ENCODE peak calls at places on chromosomes 11 and 22, in six cellular contexts. X is stomach; L is EH; D is LoVo; R is GM23248; V is stimulated activated CD8-positive, alpha-beta memory T cell treated with anti-CD3 and anti-CD28 coated beads, Interleukin-7, amount 100 ng/mL, for 24 hours. I is an unnamed sample.

GRCh38 chr11:69071956-69072355 is 23.2 kb downstream of the TPCN2 start:
- DNase-seq in L (no peak), R (no peak), V (no peak), D (no peak), X (no peak), I (no peak)

GRCh38 chr22:23289851-23290724 is 109.8 kb downstream of the BCR start:
- DNase-seq in X (peak), D (peak), R (peak), L (peak), V (peak), I (peak)

GRCh38 chr11:10405858-10406592 is 49.0 kb upstream of the AMPD3 start:
- DNase-seq in X (peak), L (peak), D (peak), R (peak), V (peak), I (peak)

GRCh38 chr22:21778705-21779363 is 43.2 kb upstream of the YPEL1 start:
- DNase-seq in R (peak), X (peak), D (no peak), V (no peak), L (peak), I (peak)

GRCh38 chr11:72069787-72070251 is 10.5 kb downstream of the NUMA1 start:
- DNase-seq in V (no peak), X (peak), D (peak), R (peak), L (peak), I (peak)

GRCh38 chr11:94134651-94135512 is 6.2 kb downstream of the PANX1 start:
- DNase-seq in V (no peak), X (peak), R (peak), L (peak), D (peak), I (peak)

GRCh38 chr22:37464181-37464580 is 22.0 kb downstream of the MFNG start:
- DNase-seq in V (no peak), X (no peak), R (no peak), D (no peak), L (no peak), I (no peak)

GRCh38 chr11:35136311-35136710 is 2.7 kb upstream of the CD44 start:
- DNase-seq in V (no peak), L (no peak), R (no peak), D (no peak), X (no peak), I (no peak)

GRCh38 chr22:44351037-44351436 is 38.3 kb upstream of the SHISAL1 start:
- DNase-seq in R (no peak), L (no peak), V (no peak), X (no peak), D (no peak), I (peak)

GRCh38 chr22:19902245-19902699 is 39.3 kb upstream of the COMT start:
- DNase-seq in D (no peak), X (no peak), L (no peak), R (no peak), V (no peak), I (no peak)

GRCh38 chr22:48431014-48431413 is 1396.7 kb downstream of the BRD1 start:
- DNase-seq in R (no peak), V (no peak), D (no peak), L (no peak), X (no peak), I (no peak)

GRCh38 chr22:49483281-49483905 is 344.3 kb downstream of the BRD1 start:
- DNase-seq in X (no peak), R (no peak), D (no peak), V (no peak), L (no peak), I (no peak)

GRCh38 chr11:68401856-68402255 is 58.7 kb upstream of the PPP6R3 start:
- DNase-seq in L (no peak), D (no peak), V (no peak), R (no peak), X (no peak), I (no peak)

GRCh38 chr11:46309669-46310288 is 32.3 kb downstream of the CREB3L1 start:
- DNase-seq in L (no peak), R (peak), X (no peak), V (no peak), D (peak), I (peak)

GRCh38 chr11:80255021-80255420 is 814.2 kb upstream of the TENM4 start:
- DNase-seq in X (no peak), L (no peak), R (no peak), D (no peak), V (no peak), I (peak)

GRCh38 chr22:35530700-35531099 is 9.9 kb upstream of the RASD2 start:
- DNase-seq in D (no peak), L (no peak), R (no peak), V (no peak), X (no peak), I (no peak)

GRCh38 chr11:2212411-2213251 is 41.0 kb upstream of the TH start:
- DNase-seq in V (no peak), X (peak), D (no peak), L (no peak), R (no peak), I (peak)

GRCh38 chr11:131468565-131468964 is 98.2 kb downstream of the NTM start:
- DNase-seq in V (no peak), L (no peak), R (peak), D (no peak), X (no peak), I (no peak)

GRCh38 chr11:130738618-130739017 is 177.7 kb downstream of the SNX19 start:
- DNase-seq in X (no peak), L (peak), D (no peak), V (no peak), R (peak), I (no peak)

GRCh38 chr22:20431520-20432237 is 5.9 kb downstream of the SCARF2 start:
- DNase-seq in R (no peak), V (no peak), X (no peak), D (no peak), L (no peak), I (peak)

GRCh38 chr11:134861490-134862107 is 449.6 kb upstream of the B3GAT1 start:
- DNase-seq in V (no peak), L (no peak), R (no peak), D (no peak), X (no peak), I (no peak)

GRCh38 chr22:34105461-34106062 is 185.3 kb upstream of the LARGE1 start:
- DNase-seq in X (peak), R (peak), V (no peak), D (peak), L (no peak), I (no peak)

GRCh38 chr11:19087658-19088057 is 27.1 kb upstream of the MRGPRX2 start:
- DNase-seq in X (no peak), D (no peak), L (peak), R (peak), V (no peak), I (peak)

GRCh38 chr11:93221539-93221938 is 23.7 kb upstream of the SLC36A4 start:
- DNase-seq in L (no peak), D (no peak), V (no peak), R (no peak), X (no peak), I (no peak)

GRCh38 chr11:60719406-60719805 is 5.1 kb upstream of the MS4A18 start:
- DNase-seq in X (no peak), L (no peak), R (no peak), V (no peak), D (no peak), I (no peak)